ENCODE peak calls at places on chromosomes 2 and 18, in six cellular contexts. L is SK-N-SH, X is AG10803, I is AG09309, Z is fibroblast of mammary gland, Q is A549. V is an unnamed sample.

GRCh38 chr18:79496237-79496977 is 100.7 kb downstream of the NFATC1 start:
- DNase-seq in L (no peak), X (no peak), I (no peak), Z (no peak), Q (no peak), V (no peak)

GRCh38 chr2:20561703-20562454 is 89.0 kb downstream of the HS1BP3 start:
- DNase-seq in L (no peak), X (peak; percentile 63), I (no peak), Z (peak; percentile 87), Q (no peak), V (no peak)

GRCh38 chr2:28906376-28906775 is 11.9 kb downstream of the WDR43 start:
- DNase-seq in L (no peak), X (no peak), I (no peak), Z (no peak), Q (no peak), V (no peak)

GRCh38 chr2:229860334-229860733 is 61.5 kb downstream of the TRIP12 start:
- DNase-seq in L (no peak), X (no peak), I (no peak), Z (no peak), Q (no peak), V (no peak)

GRCh38 chr18:46431522-46432171 is 225.4 kb downstream of the LOXHD1 start:
- DNase-seq in L (peak; percentile 60), X (no peak), I (no peak), Z (no peak), Q (no peak), V (no peak)

GRCh38 chr2:60479226-60480088 is 74.0 kb downstream of the BCL11A start:
- DNase-seq in L (no peak), X (no peak), I (no peak), Z (no peak), Q (no peak), V (no peak)

GRCh38 chr18:76432274-76432755 is 62.7 kb downstream of the ZNF516 start:
- DNase-seq in L (no peak), X (no peak), I (no peak), Z (no peak), Q (no peak), V (no peak)

GRCh38 chr2:181112916-181113315 is 132.5 kb downstream of the UBE2E3 start:
- DNase-seq in L (no peak), X (no peak), I (no peak), Z (no peak), Q (no peak), V (no peak)

GRCh38 chr2:10504370-10504993 is 56.4 kb upstream of the ODC1 start:
- DNase-seq in L (no peak), X (no peak), I (no peak), Z (no peak), Q (no peak), V (no peak)

GRCh38 chr2:164890533-164890932 is 48.9 kb upstream of the COBLL1 start:
- DNase-seq in L (peak; percentile 53), X (no peak), I (no peak), Z (no peak), Q (no peak), V (no peak)

GRCh38 chr2:234288974-234289455 is 207.9 kb downstream of the ARL4C start:
- DNase-seq in L (peak; percentile 67), X (peak; percentile 62), I (no peak), Z (peak; percentile 50), Q (peak; percentile 33), V (no peak)

GRCh38 chr2:18536100-18536499 is 24.4 kb downstream of the RDH14 start:
- DNase-seq in L (no peak), X (peak; percentile 51), I (no peak), Z (peak; percentile 57), Q (no peak), V (no peak)

GRCh38 chr18:35582899-35583558 is 1.5 kb downstream of the GALNT1 start:
- DNase-seq in L (peak; percentile 15), X (no peak), I (no peak), Z (peak; percentile 25), Q (no peak), V (no peak)

GRCh38 chr2:101946372-101946771 is 45.4 kb upstream of the IL1R2 start:
- DNase-seq in L (no peak), X (peak; percentile 11), I (no peak), Z (no peak), Q (no peak), V (no peak)

GRCh38 chr2:128347701-128348504 is 29.2 kb upstream of the HS6ST1 start:
- DNase-seq in L (peak; percentile 85), X (peak; percentile 91), I (peak; percentile 27), Z (peak; percentile 53), Q (no peak), V (peak; percentile 29)

GRCh38 chr2:168948621-168949212 is 47.6 kb downstream of the G6PC2 start:
- DNase-seq in L (no peak), X (no peak), I (no peak), Z (peak; percentile 22), Q (peak; percentile 5), V (no peak)
- TF ChIP-seq CTCF in L (peak; percentile 72), X (peak; percentile 60), I (peak; percentile 58), Z (peak; percentile 70), Q (peak; percentile 56), V (peak; percentile 68)

DNA sequence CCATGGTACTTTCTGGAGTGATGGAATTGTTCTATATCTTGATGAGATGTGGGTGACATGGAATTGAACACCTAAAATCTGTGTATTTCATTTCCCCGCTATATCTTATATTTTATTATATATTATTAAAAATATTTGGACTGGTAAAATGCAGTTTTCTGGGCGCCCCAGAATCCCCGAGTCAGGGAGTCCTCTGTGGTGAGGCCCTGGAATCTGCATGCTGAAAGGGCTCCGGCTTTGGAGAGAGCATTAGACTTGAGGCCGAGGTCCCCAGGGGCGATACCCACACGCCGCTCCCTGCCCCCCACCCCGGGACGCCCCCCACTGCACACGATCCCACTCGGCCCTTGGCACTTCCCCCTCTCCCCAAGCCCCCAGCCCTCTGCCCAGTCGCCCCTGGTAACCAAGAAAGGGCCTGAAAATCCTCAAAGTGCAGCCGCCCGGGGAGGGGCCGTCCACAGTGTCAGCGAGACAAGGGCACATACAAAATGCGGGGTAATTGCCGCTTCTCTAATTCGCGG is 126.0 kb downstream of the ZFP36L2 start:
- DNase-seq in L (no peak), X (no peak), I (no peak), Z (no peak), Q (no peak), V (no peak)
- H3K4me3 ChIP-seq in L (no peak overlapping the region), X (no peak overlapping the region), I (no peak overlapping the region), Z (no peak overlapping the region), Q (no peak overlapping the region), V (no peak overlapping the region)

DNA sequence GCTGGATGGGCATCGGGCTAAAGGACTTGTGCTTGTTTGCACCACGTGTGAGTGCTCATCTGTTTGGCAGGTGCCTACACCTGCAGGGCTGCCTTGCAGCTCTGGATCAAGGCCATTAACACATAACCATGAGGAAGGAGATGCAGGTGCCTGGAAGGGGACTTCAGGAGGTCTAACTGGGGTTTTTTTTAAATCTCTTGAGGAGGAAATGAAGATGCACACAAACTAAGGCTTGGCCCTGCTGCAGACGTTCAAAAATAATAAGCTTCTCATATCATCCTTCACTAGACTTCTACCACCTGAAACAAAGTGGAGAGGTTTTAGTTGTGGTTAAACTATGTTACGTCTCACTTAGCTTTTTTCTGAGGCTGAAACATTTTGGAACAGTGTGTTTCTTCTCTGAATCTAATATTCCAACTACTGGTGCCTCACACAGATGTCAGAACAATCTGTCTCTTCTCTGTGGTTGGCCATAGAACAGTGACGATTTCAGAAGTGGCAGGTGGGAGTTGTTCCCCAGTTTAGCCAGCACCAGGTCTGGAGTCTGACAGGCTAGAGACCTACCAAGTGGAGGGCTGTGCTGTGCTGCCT is 36.5 kb downstream of the BCL2L11 start:
- DNase-seq in L (no peak), X (no peak), I (no peak), Z (no peak), Q (no peak), V (no peak)
- TF ChIP-seq CTCF in L (no peak), X (no peak), I (no peak), Z (no peak), Q (no peak), V (no peak)

DNA sequence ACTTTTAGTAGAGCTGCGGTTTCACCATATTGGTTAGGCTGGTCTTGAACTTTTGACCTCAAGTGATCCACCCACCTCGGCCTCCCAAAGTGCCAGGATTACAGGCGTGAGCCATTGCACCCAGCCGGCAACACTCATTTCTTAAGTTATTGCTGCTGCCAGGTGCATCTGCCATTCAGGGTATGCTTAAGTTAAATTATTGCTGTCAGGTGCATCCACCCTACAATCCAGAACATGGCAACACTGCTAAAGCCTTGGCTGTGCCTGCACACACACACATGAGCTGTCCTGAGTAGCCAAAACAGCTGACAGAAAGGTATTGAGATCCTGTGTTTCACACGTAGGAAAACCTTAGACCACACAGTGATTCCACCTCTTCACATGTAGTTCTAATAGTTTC is 148.2 kb downstream of the FAM161A start:
- DNase-seq in L (no peak), X (no peak), I (no peak), Z (no peak), Q (no peak), V (no peak)
- H3K4me3 ChIP-seq in L (no peak overlapping the region), X (no peak overlapping the region), I (no peak overlapping the region), Z (no peak overlapping the region), Q (no peak overlapping the region), V (no peak overlapping the region)

GRCh38 chr2:860259-860855 is 90.3 kb upstream of the SNTG2 start:
- DNase-seq in L (peak; percentile 63), X (no peak), I (no peak), Z (no peak), Q (no peak), V (no peak)
- TF ChIP-seq CTCF in L (no peak), X (no peak), I (no peak), Z (no peak), Q (no peak), V (no peak)

DNA sequence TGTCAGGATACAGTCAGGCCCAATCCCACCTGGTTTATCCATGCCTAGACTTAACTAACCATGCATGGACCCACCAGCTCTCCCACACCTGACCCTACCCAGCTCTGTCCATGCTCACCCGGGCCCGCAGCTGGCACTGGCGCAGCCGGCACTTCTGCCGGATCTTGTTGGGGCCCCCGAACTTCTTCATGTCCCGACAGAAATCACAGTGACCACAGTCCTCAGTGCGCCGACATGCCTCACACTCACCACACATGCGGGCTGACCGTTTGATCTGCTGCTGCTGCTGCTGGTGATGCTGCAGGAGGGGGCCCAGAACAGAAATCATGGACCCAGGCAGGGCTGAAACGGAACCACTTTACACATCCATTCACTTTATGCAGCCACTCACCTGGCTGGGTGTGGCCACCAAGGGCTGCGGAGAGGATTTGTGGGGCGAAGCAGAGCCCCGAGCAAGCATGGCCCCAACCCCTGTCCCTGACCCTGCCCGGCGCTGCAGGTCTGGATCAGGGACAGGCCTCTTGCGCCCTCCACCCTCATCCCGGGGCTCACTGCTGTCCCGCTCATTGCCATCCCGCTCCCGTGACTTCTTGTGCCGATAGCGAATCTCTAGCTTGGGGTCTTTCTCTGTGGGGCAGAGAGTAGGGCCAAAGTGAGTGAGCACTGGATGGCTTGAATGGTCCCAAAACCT is 1.7 kb downstream of the CXXC1 start:
- DNase-seq in L (no peak), X (no peak), I (no peak), Z (no peak), Q (no peak), V (no peak)
- H3K4me3 ChIP-seq in L (peak overlapping the region; percentile 97), X (no peak overlapping the region), I (no peak overlapping the region), Z (no peak overlapping the region), Q (no peak overlapping the region), V (peak overlapping the region; percentile 94)

DNA sequence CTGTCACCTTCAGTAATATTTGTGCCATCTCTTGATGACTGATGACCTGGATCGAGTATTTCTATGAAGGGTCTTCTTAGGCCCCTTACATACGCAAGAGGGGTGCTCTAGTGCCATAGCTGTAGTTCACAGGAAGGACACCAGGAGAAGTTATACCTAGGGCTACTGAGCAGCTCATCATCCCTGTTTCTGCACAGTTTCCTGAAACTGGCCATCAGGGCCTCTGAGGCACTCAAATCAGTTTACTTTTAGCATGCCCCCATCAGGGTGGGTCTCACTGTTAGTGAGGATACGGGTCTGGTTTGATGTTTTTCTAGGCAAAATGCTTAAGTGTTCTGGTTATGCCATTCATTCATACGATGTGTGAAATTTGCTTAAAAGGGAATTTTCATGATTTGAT is 20.0 kb upstream of the FBLN7 start:
- DNase-seq in L (no peak), X (no peak), I (no peak), Z (no peak), Q (no peak), V (no peak)
- TF ChIP-seq CTCF in L (peak; percentile 14), X (peak; percentile 18), I (no peak), Z (peak; percentile 16), Q (no peak), V (no peak)